ENCODE peak calls at places on chromosome 5, in seven cellular contexts. M, L, P, A, V, J and T are unnamed samples.

GRCh38 chr5:55546991-55547390 is 12.2 kb upstream of the PLPP1 start:
- DNase-seq in A (no peak), P (no peak), V (no peak), M (no peak), J (no peak), L (no peak), T (no peak)

GRCh38 chr5:82806513-82806912 is 270.7 kb downstream of the TMEM167A start:
- DNase-seq in M (no peak), J (no peak), L (no peak), V (no peak), A (no peak), P (no peak), T (no peak)

GRCh38 chr5:756171-756570 is 28.4 kb downstream of the ZDHHC11B start:
- DNase-seq in A (no peak), L (no peak), V (peak), P (no peak), M (no peak), J (peak), T (no peak)

GRCh38 chr5:106019271-106019670 is 1651.5 kb downstream of the EFNA5 start:
- DNase-seq in J (no peak), A (no peak), M (no peak), P (no peak), V (no peak), L (peak), T (no peak)

GRCh38 chr5:172417983-172418630 is 36.2 kb downstream of the SH3PXD2B start:
- DNase-seq in V (no peak), J (peak), A (no peak), M (no peak), P (peak), L (peak), T (no peak)

GRCh38 chr5:16899171-16899570 is 36.9 kb downstream of the MYO10 start:
- DNase-seq in P (no peak), J (no peak), M (no peak), V (no peak), L (no peak), A (no peak), T (no peak)

GRCh38 chr5:75886706-75887105 is 169.5 kb upstream of the POC5 start:
- DNase-seq in J (no peak), A (no peak), L (no peak), P (peak), M (no peak), V (no peak), T (no peak)

GRCh38 chr5:53994148-53994547 is 316.2 kb downstream of the ARL15 start:
- DNase-seq in V (no peak), J (no peak), A (peak), P (peak), M (no peak), L (no peak), T (no peak)

GRCh38 chr5:91281409-91281808 is 101.7 kb downstream of the ARRDC3 start:
- DNase-seq in L (peak), M (no peak), J (no peak), V (no peak), A (no peak), P (peak), T (no peak)

GRCh38 chr5:153883829-153884228 is 154.9 kb downstream of the FAM114A2 start:
- DNase-seq in J (no peak), L (peak), V (no peak), A (no peak), P (peak), M (no peak), T (no peak)

GRCh38 chr5:170552486-170553122 is 48.8 kb downstream of the KCNIP1 start:
- DNase-seq in J (peak), V (no peak), A (no peak), M (no peak), L (peak), P (peak), T (no peak)

GRCh38 chr5:160333726-160334125 is 21.4 kb upstream of the CCNJL start:
- DNase-seq in V (no peak), M (no peak), P (peak), J (no peak), A (no peak), L (no peak), T (no peak)

GRCh38 chr5:173717959-173718358 is 101.5 kb upstream of the BOD1 start:
- DNase-seq in V (no peak), M (no peak), A (no peak), P (no peak), L (no peak), J (no peak), T (no peak)

GRCh38 chr5:59025734-59026133 is 442.9 kb downstream of the RAB3C start:
- DNase-seq in J (no peak), P (peak), M (no peak), V (no peak), A (no peak), L (no peak), T (no peak)

GRCh38 chr5:569868-570361 is 42.2 kb upstream of the CEP72 start:
- DNase-seq in P (no peak), L (no peak), J (no peak), V (no peak), A (no peak), M (no peak), T (no peak)

GRCh38 chr5:142014911-142015584 is 2.2 kb upstream of the GNPDA1 start:
- DNase-seq in V (peak), A (peak), L (peak), J (no peak), P (peak), M (peak), T (peak)

GRCh38 chr5:151141535-151141934 is 16.0 kb downstream of the ANXA6 start:
- DNase-seq in J (peak), L (no peak), P (no peak), V (peak), A (no peak), M (peak), T (peak)

GRCh38 chr5:115857621-115858349 is 16.1 kb downstream of the AP3S1 start:
- DNase-seq in M (no peak), A (peak), L (no peak), J (no peak), V (no peak), P (peak), T (no peak)

GRCh38 chr5:134462047-134462575 is 50.4 kb upstream of the CDKN2AIPNL start:
- DNase-seq in A (no peak), P (no peak), J (no peak), V (no peak), L (no peak), M (no peak), T (no peak)

GRCh38 chr5:54224083-54224836 is 86.1 kb downstream of the ARL15 start:
- DNase-seq in A (peak), V (no peak), M (no peak), J (no peak), P (no peak), L (no peak), T (no peak)